ENCODE peak calls at places on chromosomes 3 and 15, in four cellular contexts. V is suprapubic skin; K is activated CD4-positive, alpha-beta T cell treated with anti-CD3 and anti-CD28 coated beads, Interleukin-2, amount 10 ng/mL, durations not matched to agents 7 days and 5 days; D is AML-193. H is an unnamed sample.

GRCh38 chr3:9351709-9352126 is 11.1 kb upstream of the THUMPD3 start:
- DNase-seq in K (no peak), V (no peak), D (no peak), H (no peak)

GRCh38 chr3:132378846-132379245 is 38.5 kb upstream of the DNAJC13 start:
- DNase-seq in V (no peak), D (no peak), K (no peak), H (no peak)

GRCh38 chr3:88301273-88302002 is 151.7 kb downstream of the C3orf38 start:
- DNase-seq in V (no peak), K (no peak), D (no peak), H (no peak)

GRCh38 chr3:58164199-58164879 is 46.4 kb downstream of the DNASE1L3 start:
- DNase-seq in V (no peak), K (no peak), D (no peak), H (no peak)

GRCh38 chr3:95387242-95388021 is 1324.6 kb downstream of the NSUN3 start:
- DNase-seq in D (no peak), V (no peak), K (no peak), H (no peak)

GRCh38 chr3:25663324-25664065 is 1.2 kb downstream of the TOP2B start:
- DNase-seq in K (peak), V (no peak), D (peak), H (peak)

GRCh38 chr3:140251678-140252077 is 316.7 kb downstream of the CLSTN2 start:
- DNase-seq in D (no peak), V (no peak), K (no peak), H (no peak)

GRCh38 chr3:172703966-172704365 is 6.9 kb downstream of the NCEH1 start:
- DNase-seq in K (no peak), V (no peak), D (no peak), H (no peak)

GRCh38 chr15:74525946-74526345 is 15.1 kb upstream of the ARID3B start:
- DNase-seq in D (no peak), V (no peak), K (no peak), H (no peak)

GRCh38 chr3:9831253-9831652 is 12.6 kb downstream of the RPUSD3 start:
- DNase-seq in K (no peak), D (no peak), V (no peak), H (no peak)

GRCh38 chr3:114365268-114365667 is 71.4 kb downstream of the TIGIT start:
- DNase-seq in V (no peak), K (no peak), D (no peak), H (no peak)

GRCh38 chr3:157830865-157831264 is 275.4 kb downstream of the SHOX2 start:
- DNase-seq in D (no peak), V (no peak), K (no peak), H (no peak)

GRCh38 chr3:42097166-42097946 is 6.2 kb downstream of the TRAK1 start:
- DNase-seq in D (no peak), V (no peak), K (no peak), H (no peak)

GRCh38 chr15:96369825-96370621 is 39.5 kb downstream of the NR2F2 start:
- DNase-seq in D (no peak), V (no peak), K (no peak), H (no peak)

GRCh38 chr3:8625991-8626390 is 18.6 kb downstream of the SSUH2 start:
- DNase-seq in V (no peak), D (no peak), K (no peak), H (no peak)

GRCh38 chr15:88042047-88042446 is 214.5 kb downstream of the NTRK3 start:
- DNase-seq in D (no peak), K (no peak), V (no peak), H (no peak)

GRCh38 chr15:36501063-36501678 is 78.3 kb upstream of the CDIN1 start:
- DNase-seq in K (peak), V (no peak), D (peak), H (peak)

GRCh38 chr15:65208656-65209055 is 2.6 kb downstream of the CILP start:
- DNase-seq in K (no peak), V (no peak), D (no peak), H (no peak)